ENCODE peak calls at places on chromosomes 12 and 14, in seven cellular contexts. One of them, this sample, is unnamed.

GRCh38 chr12:49428652-49429549 is 61.6 kb downstream of the SPATS2 start:
- DNase-seq in central memory CD4-positive, alpha-beta T cell: no peak
- DNase-seq in T-helper 2 cell: no peak
- DNase-seq in stimulated activated CD8-positive, alpha-beta memory T cell treated with anti-CD3 and anti-CD28 coated beads, Interleukin-15, amount 100 ng/mL, for 24 hours: no peak
- DNase-seq in kidney tubule cell: peak
- DNase-seq in HEK293T: no peak
- DNase-seq in fibroblast of lung: peak
- DNase-seq in this sample: no peak

GRCh38 chr14:60487211-60487610 is 1.3 kb upstream of the C14orf39 start:
- DNase-seq in central memory CD4-positive, alpha-beta T cell: no peak
- DNase-seq in T-helper 2 cell: no peak
- DNase-seq in stimulated activated CD8-positive, alpha-beta memory T cell treated with anti-CD3 and anti-CD28 coated beads, Interleukin-15, amount 100 ng/mL, for 24 hours: no peak
- DNase-seq in kidney tubule cell: peak
- DNase-seq in HEK293T: no peak
- DNase-seq in fibroblast of lung: no peak
- DNase-seq in this sample: no peak

GRCh38 chr12:77442633-77443032 is 377.3 kb upstream of the E2F7 start:
- DNase-seq in central memory CD4-positive, alpha-beta T cell: no peak
- DNase-seq in T-helper 2 cell: no peak
- DNase-seq in stimulated activated CD8-positive, alpha-beta memory T cell treated with anti-CD3 and anti-CD28 coated beads, Interleukin-15, amount 100 ng/mL, for 24 hours: no peak
- DNase-seq in kidney tubule cell: no peak
- DNase-seq in HEK293T: no peak
- DNase-seq in fibroblast of lung: peak
- DNase-seq in this sample: no peak

GRCh38 chr12:107906719-107907118 is 132.2 kb downstream of the ASCL4 start:
- DNase-seq in central memory CD4-positive, alpha-beta T cell: no peak
- DNase-seq in T-helper 2 cell: no peak
- DNase-seq in stimulated activated CD8-positive, alpha-beta memory T cell treated with anti-CD3 and anti-CD28 coated beads, Interleukin-15, amount 100 ng/mL, for 24 hours: no peak
- DNase-seq in kidney tubule cell: no peak
- DNase-seq in HEK293T: no peak
- DNase-seq in fibroblast of lung: no peak
- DNase-seq in this sample: no peak

GRCh38 chr14:82951171-82951570 is 1417.5 kb upstream of the SEL1L start:
- DNase-seq in central memory CD4-positive, alpha-beta T cell: no peak
- DNase-seq in T-helper 2 cell: no peak
- DNase-seq in stimulated activated CD8-positive, alpha-beta memory T cell treated with anti-CD3 and anti-CD28 coated beads, Interleukin-15, amount 100 ng/mL, for 24 hours: no peak
- DNase-seq in kidney tubule cell: no peak
- DNase-seq in HEK293T: no peak
- DNase-seq in fibroblast of lung: no peak
- DNase-seq in this sample: no peak

GRCh38 chr12:6745751-6746525 is 7.0 kb downstream of the MLF2 start:
- DNase-seq in central memory CD4-positive, alpha-beta T cell: no peak
- DNase-seq in T-helper 2 cell: no peak
- DNase-seq in stimulated activated CD8-positive, alpha-beta memory T cell treated with anti-CD3 and anti-CD28 coated beads, Interleukin-15, amount 100 ng/mL, for 24 hours: no peak
- DNase-seq in kidney tubule cell: peak
- DNase-seq in HEK293T: no peak
- DNase-seq in fibroblast of lung: no peak
- DNase-seq in this sample: no peak

GRCh38 chr14:37116933-37117844 is 55.2 kb downstream of the SLC25A21 start:
- DNase-seq in central memory CD4-positive, alpha-beta T cell: no peak
- DNase-seq in T-helper 2 cell: no peak
- DNase-seq in stimulated activated CD8-positive, alpha-beta memory T cell treated with anti-CD3 and anti-CD28 coated beads, Interleukin-15, amount 100 ng/mL, for 24 hours: no peak
- DNase-seq in kidney tubule cell: peak
- DNase-seq in HEK293T: peak
- DNase-seq in fibroblast of lung: peak
- DNase-seq in this sample: no peak

GRCh38 chr12:81644503-81644902 is 114.6 kb downstream of the PPFIA2 start:
- DNase-seq in central memory CD4-positive, alpha-beta T cell: peak
- DNase-seq in T-helper 2 cell: peak
- DNase-seq in stimulated activated CD8-positive, alpha-beta memory T cell treated with anti-CD3 and anti-CD28 coated beads, Interleukin-15, amount 100 ng/mL, for 24 hours: no peak
- DNase-seq in kidney tubule cell: peak
- DNase-seq in HEK293T: peak
- DNase-seq in fibroblast of lung: peak
- DNase-seq in this sample: no peak

GRCh38 chr12:466039-466438 is 6.3 kb downstream of the B4GALNT3 start:
- DNase-seq in central memory CD4-positive, alpha-beta T cell: no peak
- DNase-seq in T-helper 2 cell: no peak
- DNase-seq in stimulated activated CD8-positive, alpha-beta memory T cell treated with anti-CD3 and anti-CD28 coated beads, Interleukin-15, amount 100 ng/mL, for 24 hours: no peak
- DNase-seq in kidney tubule cell: no peak
- DNase-seq in HEK293T: no peak
- DNase-seq in fibroblast of lung: no peak
- DNase-seq in this sample: no peak

GRCh38 chr14:61547186-61548121 is 147.9 kb upstream of the HIF1A start:
- DNase-seq in central memory CD4-positive, alpha-beta T cell: no peak
- DNase-seq in T-helper 2 cell: no peak
- DNase-seq in stimulated activated CD8-positive, alpha-beta memory T cell treated with anti-CD3 and anti-CD28 coated beads, Interleukin-15, amount 100 ng/mL, for 24 hours: no peak
- DNase-seq in kidney tubule cell: peak
- DNase-seq in HEK293T: no peak
- DNase-seq in fibroblast of lung: peak
- DNase-seq in this sample: no peak

GRCh38 chr12:18323159-18323558 is 61.8 kb downstream of the PIK3C2G start:
- DNase-seq in central memory CD4-positive, alpha-beta T cell: no peak
- DNase-seq in T-helper 2 cell: no peak
- DNase-seq in stimulated activated CD8-positive, alpha-beta memory T cell treated with anti-CD3 and anti-CD28 coated beads, Interleukin-15, amount 100 ng/mL, for 24 hours: no peak
- DNase-seq in kidney tubule cell: peak
- DNase-seq in HEK293T: no peak
- DNase-seq in fibroblast of lung: peak
- DNase-seq in this sample: no peak

GRCh38 chr14:100666851-100667250 is 59.8 kb upstream of the DLK1 start:
- DNase-seq in central memory CD4-positive, alpha-beta T cell: no peak
- DNase-seq in T-helper 2 cell: no peak
- DNase-seq in stimulated activated CD8-positive, alpha-beta memory T cell treated with anti-CD3 and anti-CD28 coated beads, Interleukin-15, amount 100 ng/mL, for 24 hours: no peak
- DNase-seq in kidney tubule cell: no peak
- DNase-seq in HEK293T: no peak
- DNase-seq in fibroblast of lung: no peak
- DNase-seq in this sample: no peak

GRCh38 chr12:15627995-15628945 is 160.9 kb downstream of the EPS8 start:
- DNase-seq in central memory CD4-positive, alpha-beta T cell: no peak
- DNase-seq in T-helper 2 cell: no peak
- DNase-seq in stimulated activated CD8-positive, alpha-beta memory T cell treated with anti-CD3 and anti-CD28 coated beads, Interleukin-15, amount 100 ng/mL, for 24 hours: no peak
- DNase-seq in kidney tubule cell: no peak
- DNase-seq in HEK293T: no peak
- DNase-seq in fibroblast of lung: peak
- DNase-seq in this sample: no peak

GRCh38 chr12:74021937-74022336 is 515.7 kb upstream of the ATXN7L3B start:
- DNase-seq in central memory CD4-positive, alpha-beta T cell: no peak
- DNase-seq in T-helper 2 cell: no peak
- DNase-seq in stimulated activated CD8-positive, alpha-beta memory T cell treated with anti-CD3 and anti-CD28 coated beads, Interleukin-15, amount 100 ng/mL, for 24 hours: no peak
- DNase-seq in kidney tubule cell: peak
- DNase-seq in HEK293T: peak
- DNase-seq in fibroblast of lung: peak
- DNase-seq in this sample: no peak

GRCh38 chr14:22811752-22812151 is 3.5 kb downstream of the SLC7A7 start:
- DNase-seq in central memory CD4-positive, alpha-beta T cell: no peak
- DNase-seq in T-helper 2 cell: no peak
- DNase-seq in stimulated activated CD8-positive, alpha-beta memory T cell treated with anti-CD3 and anti-CD28 coated beads, Interleukin-15, amount 100 ng/mL, for 24 hours: no peak
- DNase-seq in kidney tubule cell: no peak
- DNase-seq in HEK293T: no peak
- DNase-seq in fibroblast of lung: peak
- DNase-seq in this sample: no peak

GRCh38 chr14:68643673-68644072 is 149.2 kb downstream of the ZFP36L1 start:
- DNase-seq in central memory CD4-positive, alpha-beta T cell: no peak
- DNase-seq in T-helper 2 cell: no peak
- DNase-seq in stimulated activated CD8-positive, alpha-beta memory T cell treated with anti-CD3 and anti-CD28 coated beads, Interleukin-15, amount 100 ng/mL, for 24 hours: no peak
- DNase-seq in kidney tubule cell: no peak
- DNase-seq in HEK293T: no peak
- DNase-seq in fibroblast of lung: no peak
- DNase-seq in this sample: no peak

GRCh38 chr14:64726585-64726890 is 22.3 kb downstream of the PLEKHG3 start:
- DNase-seq in central memory CD4-positive, alpha-beta T cell: peak
- DNase-seq in T-helper 2 cell: peak
- DNase-seq in stimulated activated CD8-positive, alpha-beta memory T cell treated with anti-CD3 and anti-CD28 coated beads, Interleukin-15, amount 100 ng/mL, for 24 hours: no peak
- DNase-seq in kidney tubule cell: peak
- DNase-seq in HEK293T: no peak
- DNase-seq in fibroblast of lung: peak
- DNase-seq in this sample: no peak

GRCh38 chr12:79761341-79761740 is 70.6 kb upstream of the PAWR start:
- DNase-seq in central memory CD4-positive, alpha-beta T cell: no peak
- DNase-seq in T-helper 2 cell: no peak
- DNase-seq in stimulated activated CD8-positive, alpha-beta memory T cell treated with anti-CD3 and anti-CD28 coated beads, Interleukin-15, amount 100 ng/mL, for 24 hours: no peak
- DNase-seq in kidney tubule cell: no peak
- DNase-seq in HEK293T: no peak
- DNase-seq in fibroblast of lung: no peak
- DNase-seq in this sample: no peak

GRCh38 chr14:74595006-74595735 is 16.9 kb downstream of the LTBP2 start:
- DNase-seq in central memory CD4-positive, alpha-beta T cell: no peak
- DNase-seq in T-helper 2 cell: no peak
- DNase-seq in stimulated activated CD8-positive, alpha-beta memory T cell treated with anti-CD3 and anti-CD28 coated beads, Interleukin-15, amount 100 ng/mL, for 24 hours: no peak
- DNase-seq in kidney tubule cell: no peak
- DNase-seq in HEK293T: no peak
- DNase-seq in fibroblast of lung: peak
- DNase-seq in this sample: no peak

GRCh38 chr12:53964315-53964713 is 8.6 kb upstream of the HOXC11 start:
- DNase-seq in central memory CD4-positive, alpha-beta T cell: no peak
- DNase-seq in T-helper 2 cell: no peak
- DNase-seq in stimulated activated CD8-positive, alpha-beta memory T cell treated with anti-CD3 and anti-CD28 coated beads, Interleukin-15, amount 100 ng/mL, for 24 hours: no peak
- DNase-seq in kidney tubule cell: no peak
- DNase-seq in HEK293T: no peak
- DNase-seq in fibroblast of lung: no peak
- DNase-seq in this sample: no peak

GRCh38 chr12:43289412-43289811 is 262.6 kb downstream of the ADAMTS20 start:
- DNase-seq in central memory CD4-positive, alpha-beta T cell: no peak
- DNase-seq in T-helper 2 cell: no peak
- DNase-seq in stimulated activated CD8-positive, alpha-beta memory T cell treated with anti-CD3 and anti-CD28 coated beads, Interleukin-15, amount 100 ng/mL, for 24 hours: no peak
- DNase-seq in kidney tubule cell: no peak
- DNase-seq in HEK293T: no peak
- DNase-seq in fibroblast of lung: peak
- DNase-seq in this sample: no peak

GRCh38 chr12:6250343-6250742 is 50.1 kb downstream of the CD9 start:
- DNase-seq in central memory CD4-positive, alpha-beta T cell: no peak
- DNase-seq in T-helper 2 cell: no peak
- DNase-seq in stimulated activated CD8-positive, alpha-beta memory T cell treated with anti-CD3 and anti-CD28 coated beads, Interleukin-15, amount 100 ng/mL, for 24 hours: no peak
- DNase-seq in kidney tubule cell: no peak
- DNase-seq in HEK293T: no peak
- DNase-seq in fibroblast of lung: no peak
- DNase-seq in this sample: no peak

GRCh38 chr12:46473634-46474201 is 101.1 kb upstream of the SLC38A2 start:
- DNase-seq in central memory CD4-positive, alpha-beta T cell: no peak
- DNase-seq in T-helper 2 cell: no peak
- DNase-seq in stimulated activated CD8-positive, alpha-beta memory T cell treated with anti-CD3 and anti-CD28 coated beads, Interleukin-15, amount 100 ng/mL, for 24 hours: no peak
- DNase-seq in kidney tubule cell: peak
- DNase-seq in HEK293T: no peak
- DNase-seq in fibroblast of lung: peak
- DNase-seq in this sample: no peak

GRCh38 chr14:62168564-62169155 is 406.4 kb downstream of the SNAPC1 start:
- DNase-seq in central memory CD4-positive, alpha-beta T cell: no peak
- DNase-seq in T-helper 2 cell: no peak
- DNase-seq in stimulated activated CD8-positive, alpha-beta memory T cell treated with anti-CD3 and anti-CD28 coated beads, Interleukin-15, amount 100 ng/mL, for 24 hours: no peak
- DNase-seq in kidney tubule cell: no peak
- DNase-seq in HEK293T: no peak
- DNase-seq in fibroblast of lung: no peak
- DNase-seq in this sample: no peak

GRCh38 chr12:54991161-54991991 is 6.8 kb upstream of the TESPA1 start:
- DNase-seq in central memory CD4-positive, alpha-beta T cell: peak
- DNase-seq in T-helper 2 cell: peak
- DNase-seq in stimulated activated CD8-positive, alpha-beta memory T cell treated with anti-CD3 and anti-CD28 coated beads, Interleukin-15, amount 100 ng/mL, for 24 hours: no peak
- DNase-seq in kidney tubule cell: peak
- DNase-seq in HEK293T: no peak
- DNase-seq in fibroblast of lung: no peak
- DNase-seq in this sample: no peak

GRCh38 chr12:120847392-120848157 is 56.6 kb downstream of the SPPL3 start:
- DNase-seq in central memory CD4-positive, alpha-beta T cell: no peak
- DNase-seq in T-helper 2 cell: no peak
- DNase-seq in stimulated activated CD8-positive, alpha-beta memory T cell treated with anti-CD3 and anti-CD28 coated beads, Interleukin-15, amount 100 ng/mL, for 24 hours: no peak
- DNase-seq in kidney tubule cell: peak
- DNase-seq in HEK293T: no peak
- DNase-seq in fibroblast of lung: no peak
- DNase-seq in this sample: no peak

GRCh38 chr14:104985675-104986486 is at the start of gene CLBA1:
- DNase-seq in central memory CD4-positive, alpha-beta T cell: peak
- DNase-seq in T-helper 2 cell: peak
- DNase-seq in stimulated activated CD8-positive, alpha-beta memory T cell treated with anti-CD3 and anti-CD28 coated beads, Interleukin-15, amount 100 ng/mL, for 24 hours: peak
- DNase-seq in kidney tubule cell: peak
- DNase-seq in HEK293T: peak
- DNase-seq in fibroblast of lung: peak
- DNase-seq in this sample: peak

GRCh38 chr14:31479026-31479425 is 8.8 kb downstream of the GPR33 start:
- DNase-seq in central memory CD4-positive, alpha-beta T cell: no peak
- DNase-seq in T-helper 2 cell: no peak
- DNase-seq in stimulated activated CD8-positive, alpha-beta memory T cell treated with anti-CD3 and anti-CD28 coated beads, Interleukin-15, amount 100 ng/mL, for 24 hours: no peak
- DNase-seq in kidney tubule cell: no peak
- DNase-seq in HEK293T: no peak
- DNase-seq in fibroblast of lung: no peak
- DNase-seq in this sample: no peak

GRCh38 chr12:57590892-57591566 is at the start of gene PIP4K2C:
- DNase-seq in central memory CD4-positive, alpha-beta T cell: peak
- DNase-seq in T-helper 2 cell: peak
- DNase-seq in stimulated activated CD8-positive, alpha-beta memory T cell treated with anti-CD3 and anti-CD28 coated beads, Interleukin-15, amount 100 ng/mL, for 24 hours: peak
- DNase-seq in kidney tubule cell: peak
- DNase-seq in HEK293T: peak
- DNase-seq in fibroblast of lung: peak
- DNase-seq in this sample: peak

GRCh38 chr14:33120341-33120740 is 181.7 kb downstream of the NPAS3 start:
- DNase-seq in central memory CD4-positive, alpha-beta T cell: no peak
- DNase-seq in T-helper 2 cell: no peak
- DNase-seq in stimulated activated CD8-positive, alpha-beta memory T cell treated with anti-CD3 and anti-CD28 coated beads, Interleukin-15, amount 100 ng/mL, for 24 hours: no peak
- DNase-seq in kidney tubule cell: peak
- DNase-seq in HEK293T: no peak
- DNase-seq in fibroblast of lung: peak
- DNase-seq in this sample: no peak

GRCh38 chr12:14384783-14385638 is 19.5 kb downstream of the ATF7IP start:
- DNase-seq in central memory CD4-positive, alpha-beta T cell: peak
- DNase-seq in T-helper 2 cell: peak
- DNase-seq in stimulated activated CD8-positive, alpha-beta memory T cell treated with anti-CD3 and anti-CD28 coated beads, Interleukin-15, amount 100 ng/mL, for 24 hours: no peak
- DNase-seq in kidney tubule cell: peak
- DNase-seq in HEK293T: peak
- DNase-seq in fibroblast of lung: peak
- DNase-seq in this sample: peak

GRCh38 chr14:77459072-77459723 is 1.3 kb downstream of the AHSA1 start:
- DNase-seq in central memory CD4-positive, alpha-beta T cell: peak
- DNase-seq in T-helper 2 cell: peak
- DNase-seq in stimulated activated CD8-positive, alpha-beta memory T cell treated with anti-CD3 and anti-CD28 coated beads, Interleukin-15, amount 100 ng/mL, for 24 hours: peak
- DNase-seq in kidney tubule cell: peak
- DNase-seq in HEK293T: peak
- DNase-seq in fibroblast of lung: peak
- DNase-seq in this sample: peak

GRCh38 chr12:45613306-45613705 is 116.2 kb upstream of the ARID2 start:
- DNase-seq in central memory CD4-positive, alpha-beta T cell: no peak
- DNase-seq in T-helper 2 cell: no peak
- DNase-seq in stimulated activated CD8-positive, alpha-beta memory T cell treated with anti-CD3 and anti-CD28 coated beads, Interleukin-15, amount 100 ng/mL, for 24 hours: no peak
- DNase-seq in kidney tubule cell: no peak
- DNase-seq in HEK293T: no peak
- DNase-seq in fibroblast of lung: peak
- DNase-seq in this sample: no peak

This sample was measured in mesothelial cell of epicardium.